ENCODE peak calls at places on chromosomes 3 and 15, in four cellular contexts. M, S, W and T are unnamed samples.
A peak's percentile ranks its signal among the peaks of the same experiment; 100 is the strongest.

GRCh38 chr15:67076147-67076843 is 10.9 kb downstream of the SMAD3 start:
- DNase-seq in S (no peak), M (no peak), W (no peak), T (peak; percentile 92)

GRCh38 chr3:55484191-55484644 is 2.9 kb downstream of the WNT5A start:
- DNase-seq in S (no peak), M (no peak), W (no peak), T (no peak)

GRCh38 chr3:11655188-11655928 is 11.6 kb upstream of the VGLL4 start:
- DNase-seq in S (no peak), W (no peak), M (no peak), T (peak; percentile 59)

GRCh38 chr3:55623786-55624185 is 136.7 kb upstream of the WNT5A start:
- DNase-seq in W (no peak), S (no peak), M (no peak), T (no peak)

GRCh38 chr3:109268181-109268580 is 48.1 kb downstream of the DPPA2 start:
- DNase-seq in M (no peak), W (no peak), S (no peak), T (no peak)

GRCh38 chr3:41265823-41266273 is 66.5 kb downstream of the CTNNB1 start:
- DNase-seq in W (no peak), M (no peak), S (no peak), T (peak; percentile 38)

GRCh38 chr3:71103430-71103881 is 480.1 kb downstream of the FOXP1 start:
- DNase-seq in M (no peak), W (peak; percentile 79), S (no peak), T (peak; percentile 91)

GRCh38 chr15:84752700-84753099 is 4.3 kb downstream of the ZNF592 start:
- DNase-seq in M (no peak), S (no peak), W (no peak), T (peak; percentile 18)

GRCh38 chr15:62392411-62392810 is 227.3 kb upstream of the C2CD4B start:
- DNase-seq in S (no peak), W (no peak), M (no peak), T (no peak)

GRCh38 chr3:197181751-197182150 is 116.7 kb downstream of the DLG1 start:
- DNase-seq in S (no peak), M (no peak), W (no peak), T (peak; percentile 10)

GRCh38 chr3:14242490-14243311 is 64.1 kb downstream of the LSM3 start:
- DNase-seq in M (no peak), W (peak; percentile 56), S (no peak), T (no peak)

GRCh38 chr3:187102073-187102634 is 37.1 kb downstream of the RPL39L start:
- DNase-seq in S (no peak), M (no peak), W (no peak), T (no peak)